ENCODE peak calls at places on chromosomes 4 and X, in five cellular contexts. Z is body of pancreas, S is suprapubic skin, N is GM23338, H is H9. A is an unnamed sample.

GRCh38 chr4:177447417-177448004 is 5.3 kb upstream of the AGA start:
- DNase-seq in Z (no peak), H (no peak), N (no peak), S (no peak), A (no peak)

GRCh38 chrX:21408324-21408723 is 34.1 kb downstream of the CNKSR2 start:
- DNase-seq in N (no peak), Z (peak; percentile 3), S (no peak), H (no peak), A (no peak)

GRCh38 chr4:139028191-139028661 is 12.6 kb downstream of the NOCT start:
- DNase-seq in S (no peak), Z (peak; percentile 93), H (peak; percentile 62), N (peak; percentile 40), A (no peak)

GRCh38 chrX:139844163-139844562 is 88.7 kb downstream of the ATP11C start:
- DNase-seq in Z (no peak), S (no peak), H (no peak), N (no peak), A (no peak)

GRCh38 chr4:89249716-89250361 is 57.8 kb downstream of the GPRIN3 start:
- DNase-seq in S (no peak), H (no peak), Z (peak; percentile 14), N (peak; percentile 26), A (no peak)

GRCh38 chr4:108940086-108941033 is 177.5 kb upstream of the ETNPPL start:
- DNase-seq in S (no peak), H (peak; percentile 46), Z (no peak), N (peak; percentile 44), A (no peak)

GRCh38 chrX:66233206-66233605 is 69.2 kb downstream of the HEPH start:
- DNase-seq in N (no peak), H (no peak), S (no peak), Z (no peak), A (no peak)

GRCh38 chr4:53704329-53704728 is 113.0 kb upstream of the LNX1 start:
- DNase-seq in H (no peak), Z (no peak), S (no peak), N (no peak), A (no peak)

GRCh38 chrX:41471786-41472185 is 24.6 kb downstream of the NYX start:
- DNase-seq in Z (no peak), H (no peak), N (no peak), S (no peak), A (no peak)

GRCh38 chrX:16250296-16250695 is 83.0 kb downstream of the MAGEB17 start:
- DNase-seq in N (no peak), Z (no peak), S (no peak), H (no peak), A (no peak)

GRCh38 chrX:19735244-19735643 is 152.2 kb downstream of the SH3KBP1 start:
- DNase-seq in S (no peak), N (no peak), H (no peak), Z (no peak), A (no peak)

GRCh38 chrX:41047878-41048534 is 37.2 kb upstream of the USP9X start:
- DNase-seq in S (no peak), Z (no peak), H (no peak), N (no peak), A (no peak)

GRCh38 chr4:106584590-106584989 is 216.0 kb upstream of the GIMD1 start:
- DNase-seq in H (no peak), Z (no peak), N (no peak), S (no peak), A (no peak)

GRCh38 chr4:6560416-6561172 is 14.4 kb upstream of the MAN2B2 start:
- DNase-seq in N (no peak), Z (no peak), S (no peak), H (no peak), A (no peak)

GRCh38 chrX:31807165-31807564 is 735.3 kb upstream of the FTHL17 start:
- DNase-seq in H (no peak), N (no peak), S (no peak), Z (no peak), A (no peak)

GRCh38 chrX:72349190-72349589 is 43.5 kb upstream of the CITED1 start:
- DNase-seq in N (no peak), S (no peak), Z (no peak), H (no peak), A (no peak)

GRCh38 chr4:17526695-17527477 is 11.9 kb downstream of the CLRN2 start:
- DNase-seq in S (no peak), Z (no peak), H (no peak), N (no peak), A (no peak)

GRCh38 chrX:17738002-17738713 is 865 bp downstream of the SCML1 start:
- DNase-seq in Z (peak; percentile 32), H (peak; percentile 41), N (peak; percentile 46), S (no peak), A (no peak)

GRCh38 chrX:68807818-68808217 is 21.0 kb upstream of the EFNB1 start:
- DNase-seq in N (peak; percentile 56), Z (peak; percentile 30), S (no peak), H (no peak), A (no peak)

GRCh38 chrX:107978707-107979307 is 3.4 kb downstream of the TEX13B start:
- DNase-seq in Z (peak; percentile 3), N (peak; percentile 62), H (peak; percentile 40), S (no peak), A (no peak)

GRCh38 chr4:106080376-106080775 is 185.1 kb downstream of the NPNT start:
- DNase-seq in Z (no peak), S (no peak), H (no peak), N (no peak), A (no peak)

GRCh38 chr4:90245837-90246236 is 118.6 kb downstream of the CCSER1 start:
- DNase-seq in N (no peak), Z (no peak), S (no peak), H (no peak), A (no peak)

GRCh38 chr4:15286041-15286440 is 141.8 kb upstream of the C1QTNF7 start:
- DNase-seq in Z (no peak), S (no peak), H (no peak), N (no peak), A (no peak)

GRCh38 chrX:147894332-147894870 is 17.3 kb upstream of the FMR1 start:
- DNase-seq in Z (no peak), S (no peak), N (no peak), H (no peak), A (no peak)

GRCh38 chr4:55173580-55173979 is 48.2 kb upstream of the KDR start:
- DNase-seq in N (no peak), Z (no peak), S (no peak), H (no peak), A (no peak)

DNA sequence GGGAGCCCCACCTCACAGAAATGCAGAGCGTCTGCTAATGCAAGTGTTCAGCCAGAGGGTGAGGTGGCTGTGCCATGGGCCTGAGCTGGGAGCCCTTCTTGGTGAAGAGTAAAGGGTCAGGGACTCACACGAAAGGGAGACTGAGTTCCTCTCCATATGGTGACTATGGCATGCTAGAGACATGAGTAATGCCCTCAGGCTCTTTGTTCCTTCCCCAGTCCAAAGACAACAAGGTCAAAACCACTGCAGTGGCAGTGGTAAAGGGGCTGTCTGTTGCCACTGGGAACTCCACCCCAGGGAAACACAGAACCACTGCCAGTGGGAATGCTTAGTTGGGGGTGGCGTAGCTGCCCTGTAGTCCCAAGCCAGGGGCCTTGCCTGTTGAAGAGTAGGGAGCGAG is 22.4 kb downstream of the RAB40AL start:
- DNase-seq in H (no peak), S (no peak), Z (no peak), N (no peak), A (no peak)
- TF ChIP-seq CTCF in H (no peak), S (no peak), Z (no peak), N (no peak), A (no peak)

GRCh38 chr4:41154001-41154813 is 60.1 kb downstream of the APBB2 start:
- DNase-seq in H (no peak), S (no peak), N (no peak), Z (no peak), A (no peak)

GRCh38 chr4:41155194-41155830 is 59.0 kb downstream of the APBB2 start:
- DNase-seq in S (no peak), Z (no peak), N (no peak), H (no peak), A (no peak)

GRCh38 chr4:41157009-41157408 is 57.3 kb downstream of the APBB2 start:
- DNase-seq in Z (peak; percentile 57), N (no peak), H (no peak), S (no peak), A (no peak)

GRCh38 chr4:41156574-41156973 is 57.8 kb downstream of the APBB2 start:
- DNase-seq in S (no peak), Z (no peak), N (no peak), H (no peak), A (no peak)

DNA sequence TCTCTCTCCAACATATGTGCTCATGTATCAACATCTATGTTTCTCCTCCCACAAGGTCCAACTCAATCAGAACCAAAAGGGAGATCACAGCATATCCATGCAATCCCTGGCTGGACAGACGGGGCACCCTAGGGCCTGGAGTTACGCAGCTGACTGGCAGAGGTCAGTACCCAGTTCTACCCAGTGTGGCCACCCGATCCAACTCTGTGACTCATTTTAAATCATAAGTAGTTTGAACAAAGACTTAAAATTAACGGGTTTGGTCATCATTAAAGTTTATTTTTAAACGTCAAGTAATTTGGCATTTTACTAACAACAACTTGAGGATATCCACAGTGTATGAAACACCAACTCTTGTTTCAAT is 59.5 kb downstream of the APBB2 start:
- DNase-seq in N (no peak), Z (no peak), S (no peak), H (no peak), A (no peak)
- TF ChIP-seq CTCF in N (no peak), Z (no peak), S (no peak), H (no peak), A (no peak)

GRCh38 chrX:50677789-50678188 is 136.2 kb downstream of the SHROOM4 start:
- DNase-seq in Z (no peak), N (no peak), H (no peak), S (no peak), A (no peak)

GRCh38 chrX:50684871-50685270 is 129.1 kb downstream of the SHROOM4 start:
- DNase-seq in N (no peak), H (no peak), Z (no peak), S (no peak), A (no peak)

DNA sequence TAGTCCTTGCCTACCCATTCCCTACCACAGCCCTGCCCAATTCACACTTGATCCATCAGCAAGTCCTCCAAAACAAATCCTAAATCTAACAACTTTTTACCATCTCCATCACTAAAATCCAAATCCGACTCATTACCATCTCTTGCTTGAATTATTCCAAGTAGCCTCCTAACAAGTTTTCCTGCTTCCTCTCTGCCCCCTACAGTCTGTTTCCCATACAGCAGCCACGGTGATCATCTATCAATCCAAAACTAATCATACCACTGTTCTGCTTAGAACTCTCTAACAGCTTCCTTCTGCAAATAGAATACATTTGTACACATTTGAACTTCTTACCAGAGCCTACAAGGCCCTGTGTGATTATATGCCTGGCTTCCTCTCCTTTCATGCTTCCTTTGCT is 133.0 kb downstream of the SHROOM4 start:
- DNase-seq in H (no peak), Z (no peak), N (peak; percentile 56), S (no peak), A (no peak)
- TF ChIP-seq CTCF in H (peak; percentile 68), Z (peak; percentile 12), N (peak; percentile 66), S (no peak), A (no peak)

GRCh38 chr4:8019396-8020365 is 80.0 kb upstream of the AFAP1 start:
- DNase-seq in Z (no peak), S (no peak), N (no peak), H (no peak), A (no peak)

GRCh38 chr4:8024073-8024786 is 84.6 kb upstream of the AFAP1 start:
- DNase-seq in Z (no peak), N (no peak), S (no peak), H (no peak), A (no peak)

GRCh38 chr4:8022767-8023695 is 83.4 kb upstream of the AFAP1 start:
- DNase-seq in Z (no peak), H (no peak), N (no peak), S (no peak), A (no peak)

GRCh38 chr4:8023696-8024033 is 84.0 kb upstream of the AFAP1 start:
- DNase-seq in N (no peak), Z (no peak), H (no peak), S (no peak), A (no peak)

GRCh38 chr4:8021796-8022195 is 82.1 kb upstream of the AFAP1 start:
- DNase-seq in S (no peak), N (no peak), H (no peak), Z (no peak), A (no peak)
- TF ChIP-seq CTCF in S (no peak), N (peak; percentile 9), H (no peak), Z (no peak), A (no peak)

A was measured in omental fat pad.